ENCODE peak calls at places on chromosomes 5 and 9, in nine cellular contexts. One of them, this sample, is unnamed.

GRCh38 chr5:92106808-92107207 is 723.7 kb upstream of the ARRDC3 start:
- DNase-seq in cardiac fibroblast: no peak
- DNase-seq in HS-5: no peak
- DNase-seq in IMR-90: no peak
- DNase-seq in fibroblast of pulmonary artery: no peak
- DNase-seq in amniotic epithelial cell: no peak
- DNase-seq in anterior cingulate cortex: no peak
- DNase-seq in GM20000: no peak
- DNase-seq in GM23248: no peak
- DNase-seq in this sample: no peak

GRCh38 chr9:129910628-129911567 is 75.6 kb downstream of the USP20 start:
- DNase-seq in anterior cingulate cortex: no peak
- DNase-seq in cardiac fibroblast: peak; percentile 99
- DNase-seq in amniotic epithelial cell: peak; percentile 100
- DNase-seq in fibroblast of pulmonary artery: peak; percentile 99
- DNase-seq in IMR-90: peak; percentile 100
- DNase-seq in GM20000: no peak
- DNase-seq in HS-5: peak; percentile 97
- DNase-seq in GM23248: peak; percentile 99
- DNase-seq in this sample: peak; percentile 100

GRCh38 chr9:136057236-136058151 is 37.6 kb downstream of the NACC2 start:
- DNase-seq in cardiac fibroblast: no peak
- DNase-seq in amniotic epithelial cell: no peak
- DNase-seq in GM20000: no peak
- DNase-seq in IMR-90: no peak
- DNase-seq in anterior cingulate cortex: no peak
- DNase-seq in HS-5: no peak
- DNase-seq in fibroblast of pulmonary artery: no peak
- DNase-seq in GM23248: no peak
- DNase-seq in this sample: no peak

GRCh38 chr9:120935383-120935857 is 8.8 kb upstream of the TRAF1 start:
- DNase-seq in anterior cingulate cortex: peak; percentile 82
- DNase-seq in cardiac fibroblast: peak; percentile 97
- DNase-seq in IMR-90: peak; percentile 91
- DNase-seq in amniotic epithelial cell: peak; percentile 94
- DNase-seq in HS-5: no peak
- DNase-seq in GM20000: no peak
- DNase-seq in GM23248: peak; percentile 77
- DNase-seq in fibroblast of pulmonary artery: peak; percentile 98
- DNase-seq in this sample: peak; percentile 92

GRCh38 chr5:82388186-82388585 is 110.0 kb upstream of the RPS23 start:
- DNase-seq in IMR-90: peak; percentile 80
- DNase-seq in HS-5: no peak
- DNase-seq in amniotic epithelial cell: peak; percentile 91
- DNase-seq in cardiac fibroblast: peak; percentile 58
- DNase-seq in GM20000: no peak
- DNase-seq in anterior cingulate cortex: no peak
- DNase-seq in GM23248: peak; percentile 43
- DNase-seq in fibroblast of pulmonary artery: peak; percentile 65
- DNase-seq in this sample: peak; percentile 90

GRCh38 chr5:39520232-39520572 is 95.4 kb upstream of the DAB2 start:
- DNase-seq in HS-5: peak; percentile 93
- DNase-seq in fibroblast of pulmonary artery: peak; percentile 96
- DNase-seq in cardiac fibroblast: peak; percentile 97
- DNase-seq in GM20000: no peak
- DNase-seq in amniotic epithelial cell: peak; percentile 79
- DNase-seq in GM23248: peak; percentile 91
- DNase-seq in IMR-90: peak; percentile 95
- DNase-seq in anterior cingulate cortex: no peak
- DNase-seq in this sample: peak; percentile 96

GRCh38 chr9:134025606-134026541 is 593 bp downstream of the BRD3OS start:
- DNase-seq in anterior cingulate cortex: no peak
- DNase-seq in cardiac fibroblast: peak; percentile 44
- DNase-seq in amniotic epithelial cell: peak; percentile 37
- DNase-seq in fibroblast of pulmonary artery: peak; percentile 33
- DNase-seq in HS-5: no peak
- DNase-seq in IMR-90: peak; percentile 41
- DNase-seq in GM23248: peak; percentile 77
- DNase-seq in GM20000: peak; percentile 73
- DNase-seq in this sample: peak; percentile 52

GRCh38 chr5:151556808-151557207 is 34.3 kb downstream of the FAT2 start:
- DNase-seq in amniotic epithelial cell: no peak
- DNase-seq in anterior cingulate cortex: no peak
- DNase-seq in GM20000: no peak
- DNase-seq in HS-5: no peak
- DNase-seq in IMR-90: no peak
- DNase-seq in GM23248: no peak
- DNase-seq in cardiac fibroblast: no peak
- DNase-seq in fibroblast of pulmonary artery: no peak
- DNase-seq in this sample: no peak

GRCh38 chr9:21357479-21358290 is 7.0 kb upstream of the IFNA6 start:
- DNase-seq in amniotic epithelial cell: no peak
- DNase-seq in fibroblast of pulmonary artery: no peak
- DNase-seq in HS-5: no peak
- DNase-seq in GM23248: peak; percentile 9
- DNase-seq in anterior cingulate cortex: no peak
- DNase-seq in IMR-90: no peak
- DNase-seq in GM20000: peak; percentile 39
- DNase-seq in cardiac fibroblast: no peak
- DNase-seq in this sample: no peak

GRCh38 chr5:154714271-154714986 is 40.7 kb upstream of the LARP1 start:
- DNase-seq in anterior cingulate cortex: no peak
- DNase-seq in HS-5: no peak
- DNase-seq in GM23248: peak; percentile 55
- DNase-seq in IMR-90: peak; percentile 77
- DNase-seq in amniotic epithelial cell: peak; percentile 53
- DNase-seq in fibroblast of pulmonary artery: peak; percentile 55
- DNase-seq in cardiac fibroblast: peak; percentile 64
- DNase-seq in GM20000: peak; percentile 30
- DNase-seq in this sample: peak; percentile 67

GRCh38 chr5:108687599-108688220 is 60.0 kb upstream of the FER start:
- DNase-seq in amniotic epithelial cell: peak; percentile 14
- DNase-seq in GM20000: peak; percentile 20
- DNase-seq in GM23248: peak; percentile 8
- DNase-seq in HS-5: no peak
- DNase-seq in cardiac fibroblast: peak; percentile 6
- DNase-seq in fibroblast of pulmonary artery: peak; percentile 18
- DNase-seq in anterior cingulate cortex: no peak
- DNase-seq in IMR-90: no peak
- DNase-seq in this sample: peak; percentile 26

GRCh38 chr9:21110708-21111576 is 30.7 kb downstream of the IFNW1 start:
- DNase-seq in GM23248: peak; percentile 68
- DNase-seq in IMR-90: peak; percentile 82
- DNase-seq in anterior cingulate cortex: no peak
- DNase-seq in GM20000: peak; percentile 60
- DNase-seq in fibroblast of pulmonary artery: peak; percentile 88
- DNase-seq in cardiac fibroblast: peak; percentile 82
- DNase-seq in amniotic epithelial cell: peak; percentile 74
- DNase-seq in HS-5: peak; percentile 53
- DNase-seq in this sample: peak; percentile 89

GRCh38 chr5:126514159-126515141 is 80.6 kb downstream of the ALDH7A1 start:
- DNase-seq in GM23248: peak; percentile 21
- DNase-seq in GM20000: no peak
- DNase-seq in amniotic epithelial cell: peak; percentile 59
- DNase-seq in cardiac fibroblast: peak; percentile 72
- DNase-seq in IMR-90: peak; percentile 75
- DNase-seq in HS-5: no peak
- DNase-seq in fibroblast of pulmonary artery: peak; percentile 58
- DNase-seq in anterior cingulate cortex: no peak
- DNase-seq in this sample: peak; percentile 92

This sample was measured in choroid plexus epithelial cell.